ENCODE peak calls at places on chromosomes 13 and 19, in eight cellular contexts. One of them, this sample, is unnamed.

GRCh38 chr19:18650468-18651001 is 13.7 kb downstream of the KLHL26 start:
- DNase-seq in right atrium auricular region: peak; percentile 98
- DNase-seq in dorsolateral prefrontal cortex: no peak
- DNase-seq in A549: no peak
- DNase-seq in heart left ventricle: peak; percentile 87
- DNase-seq in tibial nerve: peak; percentile 81
- DNase-seq in psoas muscle: peak; percentile 89
- DNase-seq in GM10248: no peak
- DNase-seq in this sample: no peak

GRCh38 chr19:43731854-43732253 is 16.0 kb downstream of the IRGC start:
- DNase-seq in right atrium auricular region: no peak
- DNase-seq in dorsolateral prefrontal cortex: no peak
- DNase-seq in A549: no peak
- DNase-seq in heart left ventricle: no peak
- DNase-seq in tibial nerve: no peak
- DNase-seq in psoas muscle: no peak
- DNase-seq in GM10248: no peak
- DNase-seq in this sample: no peak

GRCh38 chr13:52830946-52831345 is 17.5 kb downstream of the PCDH8 start:
- DNase-seq in right atrium auricular region: no peak
- DNase-seq in dorsolateral prefrontal cortex: no peak
- DNase-seq in A549: no peak
- DNase-seq in heart left ventricle: no peak
- DNase-seq in tibial nerve: no peak
- DNase-seq in psoas muscle: no peak
- DNase-seq in GM10248: no peak
- DNase-seq in this sample: no peak

GRCh38 chr13:28357247-28357825 is 137.6 kb downstream of the FLT1 start:
- DNase-seq in right atrium auricular region: no peak
- DNase-seq in dorsolateral prefrontal cortex: no peak
- DNase-seq in A549: peak; percentile 5
- DNase-seq in heart left ventricle: no peak
- DNase-seq in tibial nerve: no peak
- DNase-seq in psoas muscle: no peak
- DNase-seq in GM10248: no peak
- DNase-seq in this sample: no peak

GRCh38 chr19:46614114-46614701 is 10.7 kb downstream of the PTGIR start:
- DNase-seq in right atrium auricular region: peak; percentile 85
- DNase-seq in dorsolateral prefrontal cortex: peak; percentile 85
- DNase-seq in A549: peak; percentile 86
- DNase-seq in heart left ventricle: peak; percentile 91
- DNase-seq in tibial nerve: peak; percentile 91
- DNase-seq in psoas muscle: peak; percentile 86
- DNase-seq in GM10248: peak; percentile 82
- DNase-seq in this sample: peak; percentile 79

GRCh38 chr13:22332411-22332810 is 661.5 kb downstream of the FGF9 start:
- DNase-seq in right atrium auricular region: no peak
- DNase-seq in dorsolateral prefrontal cortex: no peak
- DNase-seq in A549: no peak
- DNase-seq in heart left ventricle: no peak
- DNase-seq in tibial nerve: no peak
- DNase-seq in psoas muscle: no peak
- DNase-seq in GM10248: no peak
- DNase-seq in this sample: no peak

GRCh38 chr13:91184244-91184926 is 163.1 kb upstream of the MIR17HG start:
- DNase-seq in right atrium auricular region: no peak
- DNase-seq in dorsolateral prefrontal cortex: no peak
- DNase-seq in A549: no peak
- DNase-seq in heart left ventricle: no peak
- DNase-seq in tibial nerve: no peak
- DNase-seq in psoas muscle: no peak
- DNase-seq in GM10248: no peak
- DNase-seq in this sample: no peak

GRCh38 chr19:12995596-12996541 is 594 bp downstream of the NFIX start:
- DNase-seq in right atrium auricular region: no peak
- DNase-seq in dorsolateral prefrontal cortex: peak; percentile 23
- DNase-seq in A549: no peak
- DNase-seq in heart left ventricle: no peak
- DNase-seq in tibial nerve: peak; percentile 24
- DNase-seq in psoas muscle: no peak
- DNase-seq in GM10248: peak; percentile 64
- DNase-seq in this sample: no peak

GRCh38 chr19:17450264-17451075 is 2.0 kb upstream of the TMEM221 start:
- DNase-seq in right atrium auricular region: no peak
- DNase-seq in dorsolateral prefrontal cortex: no peak
- DNase-seq in A549: peak; percentile 73
- DNase-seq in heart left ventricle: no peak
- DNase-seq in tibial nerve: no peak
- DNase-seq in psoas muscle: no peak
- DNase-seq in GM10248: peak; percentile 30
- DNase-seq in this sample: no peak

GRCh38 chr13:46962286-46962941 is 65.6 kb upstream of the HTR2A start:
- DNase-seq in right atrium auricular region: no peak
- DNase-seq in dorsolateral prefrontal cortex: no peak
- DNase-seq in A549: no peak
- DNase-seq in heart left ventricle: no peak
- DNase-seq in tibial nerve: no peak
- DNase-seq in psoas muscle: no peak
- DNase-seq in GM10248: peak; percentile 41
- DNase-seq in this sample: no peak

GRCh38 chr19:8086849-8087248 is 34.3 kb downstream of the CCL25 start:
- DNase-seq in right atrium auricular region: no peak
- DNase-seq in dorsolateral prefrontal cortex: no peak
- DNase-seq in A549: no peak
- DNase-seq in heart left ventricle: no peak
- DNase-seq in tibial nerve: no peak
- DNase-seq in psoas muscle: no peak
- DNase-seq in GM10248: no peak
- DNase-seq in this sample: no peak

GRCh38 chr19:1799695-1800342 is 12.3 kb downstream of the ATP8B3 start:
- DNase-seq in right atrium auricular region: no peak
- DNase-seq in dorsolateral prefrontal cortex: no peak
- DNase-seq in A549: no peak
- DNase-seq in heart left ventricle: no peak
- DNase-seq in tibial nerve: no peak
- DNase-seq in psoas muscle: no peak
- DNase-seq in GM10248: no peak
- DNase-seq in this sample: no peak

GRCh38 chr13:65882810-65883209 is 1347.3 kb downstream of the PCDH9 start:
- DNase-seq in right atrium auricular region: no peak
- DNase-seq in dorsolateral prefrontal cortex: no peak
- DNase-seq in A549: no peak
- DNase-seq in heart left ventricle: no peak
- DNase-seq in tibial nerve: no peak
- DNase-seq in psoas muscle: no peak
- DNase-seq in GM10248: no peak
- DNase-seq in this sample: no peak

GRCh38 chr13:38008636-38009035 is 139.1 kb upstream of the TRPC4 start:
- DNase-seq in right atrium auricular region: no peak
- DNase-seq in dorsolateral prefrontal cortex: no peak
- DNase-seq in A549: no peak
- DNase-seq in heart left ventricle: no peak
- DNase-seq in tibial nerve: peak; percentile 23
- DNase-seq in psoas muscle: no peak
- DNase-seq in GM10248: no peak
- DNase-seq in this sample: no peak

GRCh38 chr19:34482380-34483250 is 1.1 kb downstream of the WTIP start:
- DNase-seq in right atrium auricular region: no peak
- DNase-seq in dorsolateral prefrontal cortex: peak; percentile 49
- DNase-seq in A549: peak; percentile 64
- DNase-seq in heart left ventricle: no peak
- DNase-seq in tibial nerve: no peak
- DNase-seq in psoas muscle: no peak
- DNase-seq in GM10248: no peak
- DNase-seq in this sample: no peak

GRCh38 chr19:15812059-15812722 is 3.3 kb downstream of the OR10H1 start:
- DNase-seq in right atrium auricular region: no peak
- DNase-seq in dorsolateral prefrontal cortex: no peak
- DNase-seq in A549: peak; percentile 36
- DNase-seq in heart left ventricle: no peak
- DNase-seq in tibial nerve: peak; percentile 7
- DNase-seq in psoas muscle: no peak
- DNase-seq in GM10248: no peak
- DNase-seq in this sample: no peak
- TF ChIP-seq CTCF in right atrium auricular region: no peak
- TF ChIP-seq CTCF in dorsolateral prefrontal cortex: no peak
- TF ChIP-seq CTCF in A549: peak; percentile 21
- TF ChIP-seq CTCF in heart left ventricle: no peak
- TF ChIP-seq CTCF in tibial nerve: no peak
- TF ChIP-seq CTCF in psoas muscle: no peak
- TF ChIP-seq CTCF in GM10248: peak; percentile 19
- TF ChIP-seq CTCF in this sample: no peak

DNA sequence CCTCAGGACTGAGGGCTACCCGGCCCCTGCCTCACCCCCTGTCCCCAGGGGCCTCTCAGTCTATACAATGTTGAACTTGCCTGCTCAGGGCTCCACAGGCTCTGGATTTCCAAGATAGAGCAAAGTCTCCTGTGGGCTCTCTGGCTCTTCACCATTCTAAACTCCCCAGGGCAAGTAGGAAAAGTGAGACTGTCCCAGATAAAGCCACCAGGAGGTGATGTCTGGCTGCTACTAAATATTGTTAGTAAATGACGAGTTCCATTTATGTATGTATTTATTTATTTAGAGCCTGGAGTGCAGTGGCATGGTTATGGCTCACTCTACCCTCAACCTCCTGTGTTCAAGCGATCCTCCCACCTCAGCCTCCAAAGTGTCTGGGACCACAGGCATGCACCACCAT is 73.6 kb upstream of the SIAH3 start:
- DNase-seq in right atrium auricular region: peak; percentile 38
- DNase-seq in dorsolateral prefrontal cortex: no peak
- DNase-seq in A549: no peak
- DNase-seq in heart left ventricle: no peak
- DNase-seq in tibial nerve: no peak
- DNase-seq in psoas muscle: no peak
- DNase-seq in GM10248: no peak
- DNase-seq in this sample: no peak
- TF ChIP-seq CTCF in right atrium auricular region: no peak
- TF ChIP-seq CTCF in dorsolateral prefrontal cortex: no peak
- TF ChIP-seq CTCF in A549: no peak
- TF ChIP-seq CTCF in heart left ventricle: no peak
- TF ChIP-seq CTCF in tibial nerve: no peak
- TF ChIP-seq CTCF in psoas muscle: no peak
- TF ChIP-seq CTCF in GM10248: peak; percentile 18
- TF ChIP-seq CTCF in this sample: no peak

GRCh38 chr13:20134732-20135131 is 26.1 kb downstream of the GJA3 start:
- DNase-seq in right atrium auricular region: no peak
- DNase-seq in dorsolateral prefrontal cortex: no peak
- DNase-seq in A549: no peak
- DNase-seq in heart left ventricle: no peak
- DNase-seq in tibial nerve: no peak
- DNase-seq in psoas muscle: no peak
- DNase-seq in GM10248: no peak
- DNase-seq in this sample: no peak

GRCh38 chr13:20137875-20138274 is 23.0 kb downstream of the GJA3 start:
- DNase-seq in right atrium auricular region: peak; percentile 9
- DNase-seq in dorsolateral prefrontal cortex: no peak
- DNase-seq in A549: no peak
- DNase-seq in heart left ventricle: no peak
- DNase-seq in tibial nerve: no peak
- DNase-seq in psoas muscle: no peak
- DNase-seq in GM10248: no peak
- DNase-seq in this sample: no peak

GRCh38 chr13:20140487-20140886 is 20.4 kb downstream of the GJA3 start:
- DNase-seq in right atrium auricular region: peak; percentile 40
- DNase-seq in dorsolateral prefrontal cortex: no peak
- DNase-seq in A549: no peak
- DNase-seq in heart left ventricle: no peak
- DNase-seq in tibial nerve: no peak
- DNase-seq in psoas muscle: no peak
- DNase-seq in GM10248: no peak
- DNase-seq in this sample: peak; percentile 34

GRCh38 chr13:20141238-20142018 is 19.4 kb downstream of the GJA3 start:
- DNase-seq in right atrium auricular region: peak; percentile 57
- DNase-seq in dorsolateral prefrontal cortex: no peak
- DNase-seq in A549: no peak
- DNase-seq in heart left ventricle: peak; percentile 74
- DNase-seq in tibial nerve: no peak
- DNase-seq in psoas muscle: no peak
- DNase-seq in GM10248: no peak
- DNase-seq in this sample: peak; percentile 36

GRCh38 chr13:20136781-20137703 is 23.8 kb downstream of the GJA3 start:
- DNase-seq in right atrium auricular region: no peak
- DNase-seq in dorsolateral prefrontal cortex: no peak
- DNase-seq in A549: peak; percentile 67
- DNase-seq in heart left ventricle: no peak
- DNase-seq in tibial nerve: no peak
- DNase-seq in psoas muscle: no peak
- DNase-seq in GM10248: peak; percentile 59
- DNase-seq in this sample: peak; percentile 57
- TF ChIP-seq CTCF in right atrium auricular region: no peak
- TF ChIP-seq CTCF in dorsolateral prefrontal cortex: no peak
- TF ChIP-seq CTCF in A549: peak; percentile 56
- TF ChIP-seq CTCF in heart left ventricle: no peak
- TF ChIP-seq CTCF in tibial nerve: no peak
- TF ChIP-seq CTCF in psoas muscle: peak; percentile 6
- TF ChIP-seq CTCF in GM10248: peak; percentile 72
- TF ChIP-seq CTCF in this sample: no peak

GRCh38 chr19:23992348-23992747 is 77.7 kb downstream of the ZNF726 start:
- DNase-seq in right atrium auricular region: no peak
- DNase-seq in dorsolateral prefrontal cortex: no peak
- DNase-seq in A549: no peak
- DNase-seq in heart left ventricle: no peak
- DNase-seq in tibial nerve: no peak
- DNase-seq in psoas muscle: no peak
- DNase-seq in GM10248: no peak
- DNase-seq in this sample: no peak

GRCh38 chr19:23999821-24000610 is 85.3 kb downstream of the ZNF726 start:
- DNase-seq in right atrium auricular region: no peak
- DNase-seq in dorsolateral prefrontal cortex: no peak
- DNase-seq in A549: no peak
- DNase-seq in heart left ventricle: no peak
- DNase-seq in tibial nerve: no peak
- DNase-seq in psoas muscle: no peak
- DNase-seq in GM10248: no peak
- DNase-seq in this sample: no peak

GRCh38 chr19:24000656-24001055 is 86.0 kb downstream of the ZNF726 start:
- DNase-seq in right atrium auricular region: no peak
- DNase-seq in dorsolateral prefrontal cortex: no peak
- DNase-seq in A549: no peak
- DNase-seq in heart left ventricle: no peak
- DNase-seq in tibial nerve: no peak
- DNase-seq in psoas muscle: no peak
- DNase-seq in GM10248: no peak
- DNase-seq in this sample: no peak

GRCh38 chr19:23998568-23998967 is 83.9 kb downstream of the ZNF726 start:
- DNase-seq in right atrium auricular region: no peak
- DNase-seq in dorsolateral prefrontal cortex: no peak
- DNase-seq in A549: no peak
- DNase-seq in heart left ventricle: no peak
- DNase-seq in tibial nerve: no peak
- DNase-seq in psoas muscle: no peak
- DNase-seq in GM10248: no peak
- DNase-seq in this sample: no peak

DNA sequence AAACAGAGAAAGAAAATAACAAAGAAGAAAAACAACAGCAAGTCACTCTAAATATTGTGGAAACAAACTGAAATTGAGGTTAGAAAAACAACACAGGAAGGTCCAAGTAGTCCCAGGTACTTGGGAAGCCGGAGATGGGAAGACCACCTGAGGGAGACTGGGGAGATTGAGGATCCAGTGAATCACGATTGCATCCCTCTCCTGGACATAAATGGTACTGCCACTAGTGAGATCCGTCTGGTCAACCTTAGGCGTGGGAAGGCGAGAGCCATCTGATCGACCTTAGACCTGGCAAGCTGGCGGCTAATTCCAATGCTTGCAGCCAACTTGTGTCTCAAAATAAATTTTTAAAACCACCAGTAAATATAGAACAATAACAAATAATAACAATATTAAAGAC is 81.9 kb downstream of the ZNF726 start:
- DNase-seq in right atrium auricular region: no peak
- DNase-seq in dorsolateral prefrontal cortex: no peak
- DNase-seq in A549: peak; percentile 48
- DNase-seq in heart left ventricle: no peak
- DNase-seq in tibial nerve: no peak
- DNase-seq in psoas muscle: no peak
- DNase-seq in GM10248: no peak
- DNase-seq in this sample: no peak
- TF ChIP-seq CTCF in right atrium auricular region: peak; percentile 25
- TF ChIP-seq CTCF in dorsolateral prefrontal cortex: peak; percentile 16
- TF ChIP-seq CTCF in A549: no peak
- TF ChIP-seq CTCF in heart left ventricle: no peak
- TF ChIP-seq CTCF in tibial nerve: no peak
- TF ChIP-seq CTCF in psoas muscle: no peak
- TF ChIP-seq CTCF in GM10248: no peak
- TF ChIP-seq CTCF in this sample: peak; percentile 40

This sample was measured in mesothelial cell of epicardium.